ENCODE peak calls at places on chromosomes 12 and 14, in four cellular contexts. G is RWPE1, N is tibial artery, A is GM12864. Z is an unnamed sample.

GRCh38 chr12:124453419-124454351 is 113.7 kb downstream of the NCOR2 start:
- DNase-seq in G (peak), N (peak), A (peak), Z (peak)

GRCh38 chr12:98653866-98654493 is 8.9 kb downstream of the APAF1 start:
- DNase-seq in G (peak), N (no peak), A (no peak), Z (no peak)

GRCh38 chr12:102052192-102053061 is 9.4 kb downstream of the WASHC3 start:
- DNase-seq in G (no peak), N (no peak), A (no peak), Z (no peak)

GRCh38 chr12:109795023-109795422 is 38.2 kb downstream of the TRPV4 start:
- DNase-seq in G (peak), N (no peak), A (no peak), Z (no peak)

GRCh38 chr12:82359115-82359478 is 768 bp downstream of the METTL25 start:
- DNase-seq in G (peak), N (no peak), A (no peak), Z (peak)

GRCh38 chr14:56160058-56160457 is 41.8 kb downstream of the PELI2 start:
- DNase-seq in G (no peak), N (no peak), A (no peak), Z (no peak)

GRCh38 chr12:105337391-105337790 is 6.9 kb downstream of the C12orf75 start:
- DNase-seq in G (no peak), N (no peak), A (no peak), Z (no peak)

GRCh38 chr14:99579903-99580570 is 24.0 kb downstream of the CCDC85C start:
- DNase-seq in G (peak), N (no peak), A (no peak), Z (no peak)

GRCh38 chr12:105322070-105322469 is 8.4 kb upstream of the C12orf75 start:
- DNase-seq in G (no peak), N (peak), A (no peak), Z (no peak)

GRCh38 chr12:124655317-124656213 is 88.2 kb upstream of the NCOR2 start:
- DNase-seq in G (peak), N (peak), A (no peak), Z (peak)

GRCh38 chr12:70260610-70261009 is 17.4 kb downstream of the CNOT2 start:
- DNase-seq in G (no peak), N (no peak), A (no peak), Z (no peak)

GRCh38 chr12:12560587-12561304 is 1.9 kb downstream of the DUSP16 start:
- DNase-seq in G (peak), N (peak), A (peak), Z (no peak)

GRCh38 chr14:103186894-103187586 is 63.8 kb downstream of the TNFAIP2 start:
- DNase-seq in G (no peak), N (no peak), A (no peak), Z (no peak)

GRCh38 chr14:103584326-103584915 is 21.7 kb downstream of the COA8 start:
- DNase-seq in G (no peak), N (no peak), A (no peak), Z (no peak)

GRCh38 chr12:89492883-89493282 is 31.7 kb downstream of the GALNT4 start:
- DNase-seq in G (no peak), N (no peak), A (no peak), Z (no peak)

GRCh38 chr12:132395192-132395907 is 66.0 kb upstream of the GALNT9 start:
- DNase-seq in G (no peak), N (peak), A (no peak), Z (no peak)

GRCh38 chr14:75720828-75721227 is 59.8 kb downstream of the TTLL5 start:
- DNase-seq in G (no peak), N (peak), A (no peak), Z (peak)

GRCh38 chr12:92505373-92506340 is 197.1 kb upstream of the PLEKHG7 start:
- DNase-seq in G (no peak), N (peak), A (peak), Z (no peak)

GRCh38 chr12:96255077-96255476 is 60.9 kb downstream of the ELK3 start:
- DNase-seq in G (no peak), N (peak), A (no peak), Z (peak)

GRCh38 chr14:68510201-68510600 is 282.7 kb downstream of the ZFP36L1 start:
- DNase-seq in G (no peak), N (peak), A (no peak), Z (no peak)

GRCh38 chr14:45381091-45381490 is 128.1 kb upstream of the MIS18BP1 start:
- DNase-seq in G (no peak), N (no peak), A (no peak), Z (no peak)

GRCh38 chr14:105863296-105864108 is 337.1 kb downstream of the TMEM121 start:
- DNase-seq in G (no peak), N (peak), A (no peak), Z (peak)

GRCh38 chr12:127720334-127720733 is 546.6 kb upstream of the TMEM132C start:
- DNase-seq in G (no peak), N (no peak), A (no peak), Z (no peak)

GRCh38 chr12:127360580-127360979 is 906.4 kb upstream of the TMEM132C start:
- DNase-seq in G (no peak), N (no peak), A (no peak), Z (no peak)

GRCh38 chr12:41981758-41982157 is 162.9 kb downstream of the GXYLT1 start:
- DNase-seq in G (peak), N (no peak), A (no peak), Z (no peak)

GRCh38 chr12:111310076-111310870 is 58.6 kb downstream of the PHETA1 start:
- DNase-seq in G (no peak), N (no peak), A (no peak), Z (no peak)

GRCh38 chr12:111308473-111308872 is 60.4 kb downstream of the PHETA1 start:
- DNase-seq in G (no peak), N (no peak), A (no peak), Z (no peak)

GRCh38 chr12:111303531-111303930 is 65.4 kb downstream of the PHETA1 start:
- DNase-seq in G (no peak), N (no peak), A (no peak), Z (no peak)

GRCh38 chr12:111309584-111309983 is 59.3 kb downstream of the PHETA1 start:
- DNase-seq in G (no peak), N (no peak), A (no peak), Z (no peak)

GRCh38 chr12:111304642-111305071 is 64.2 kb downstream of the PHETA1 start:
- DNase-seq in G (no peak), N (no peak), A (no peak), Z (no peak)
- TF ChIP-seq CTCF in G (peak), N (no peak), A (peak), Z (no peak)

GRCh38 chr12:43776498-43776897 is 17.7 kb downstream of the IRAK4 start:
- DNase-seq in G (peak), N (no peak), A (no peak), Z (no peak)
- TF ChIP-seq CTCF in G (peak), N (no peak), A (peak), Z (no peak)

GRCh38 chr12:7108928-7109920 is at the start of gene C1RL:
- DNase-seq in G (peak), N (peak), A (no peak), Z (peak)
- TF ChIP-seq CTCF in G (peak), N (peak), A (peak), Z (peak)

GRCh38 chr12:57181561-57182155 is 34.2 kb upstream of the LRP1-AS start:
- DNase-seq in G (no peak), N (no peak), A (no peak), Z (no peak)
- TF ChIP-seq CTCF in G (no peak), N (no peak), A (no peak), Z (no peak)

GRCh38 chr14:80982711-80983110 is 27.3 kb downstream of the TSHR start:
- DNase-seq in G (no peak), N (no peak), A (no peak), Z (no peak)

GRCh38 chr14:80988742-80989429 is 33.5 kb downstream of the TSHR start:
- DNase-seq in G (no peak), N (no peak), A (no peak), Z (no peak)

GRCh38 chr14:80988192-80988591 is 32.8 kb downstream of the TSHR start:
- DNase-seq in G (no peak), N (no peak), A (no peak), Z (no peak)

GRCh38 chr14:80992580-80992979 is 37.2 kb downstream of the TSHR start:
- DNase-seq in G (no peak), N (no peak), A (no peak), Z (no peak)

GRCh38 chr14:80987235-80988032 is 32.0 kb downstream of the TSHR start:
- DNase-seq in G (peak), N (peak), A (peak), Z (no peak)
- TF ChIP-seq CTCF in G (peak), N (peak), A (peak), Z (peak)

DNA sequence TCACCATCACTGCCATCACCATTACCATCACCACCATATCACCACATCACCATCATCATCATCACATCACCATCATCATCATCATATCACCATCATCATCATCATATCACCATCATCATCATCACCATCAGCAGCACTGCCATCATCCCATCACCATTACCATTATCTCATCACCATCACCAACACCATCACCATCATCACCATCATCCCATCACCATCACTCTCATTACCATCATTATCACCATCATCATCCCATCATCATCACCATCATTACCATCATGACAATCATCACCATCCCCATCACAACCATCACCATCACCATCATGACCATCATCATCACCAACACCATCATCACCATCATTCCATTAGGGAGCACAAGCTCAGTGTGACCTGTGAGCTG is 318.0 kb downstream of the ADGRD1 start:
- DNase-seq in G (no peak), N (no peak), A (no peak), Z (no peak)
- TF ChIP-seq CTCF in G (no peak), N (no peak), A (no peak), Z (no peak)

GRCh38 chr14:24940213-24940783 is 109.6 kb downstream of the STXBP6 start:
- DNase-seq in G (no peak), N (no peak), A (no peak), Z (no peak)

GRCh38 chr14:24948261-24948847 is 101.6 kb downstream of the STXBP6 start:
- DNase-seq in G (no peak), N (no peak), A (no peak), Z (no peak)

GRCh38 chr14:24943024-24943423 is 106.9 kb downstream of the STXBP6 start:
- DNase-seq in G (no peak), N (peak), A (no peak), Z (no peak)

GRCh38 chr14:24941719-24942118 is 108.2 kb downstream of the STXBP6 start:
- DNase-seq in G (no peak), N (no peak), A (peak), Z (no peak)

GRCh38 chr14:24944800-24945199 is 105.1 kb downstream of the STXBP6 start:
- DNase-seq in G (no peak), N (no peak), A (no peak), Z (no peak)
- TF ChIP-seq CTCF in G (no peak), N (no peak), A (no peak), Z (no peak)

GRCh38 chr14:104739546-104740516 is 13.1 kb upstream of the SIVA1 start:
- DNase-seq in G (no peak), N (no peak), A (peak), Z (no peak)
- TF ChIP-seq CTCF in G (no peak), N (no peak), A (no peak), Z (no peak)

GRCh38 chr12:64992641-64993040 is 128.5 kb downstream of the WIF1 start:
- DNase-seq in G (no peak), N (no peak), A (no peak), Z (no peak)
- TF ChIP-seq CTCF in G (no peak), N (no peak), A (no peak), Z (no peak)

Z was measured in coronary artery.